ENCODE peak calls at places on chromosomes 3 and 15, in ten cellular contexts. S, Y, M, F, D, K, G, U, B and A are unnamed samples.

GRCh38 chr15:50017522-50017921 is 101.5 kb downstream of the ATP8B4 start:
- DNase-seq in S (no peak), Y (peak; percentile 2), M (peak; percentile 71), F (peak; percentile 35), D (no peak), K (peak; percentile 75), G (no peak), U (no peak), B (no peak), A (no peak)

GRCh38 chr3:38966956-38967795 is 84.6 kb downstream of the SCN11A start:
- DNase-seq in S (peak; percentile 81), Y (peak; percentile 74), M (no peak), F (no peak), D (no peak), K (peak; percentile 14), G (no peak), U (no peak), B (no peak), A (no peak)

GRCh38 chr15:34241376-34242350 is 16.8 kb downstream of the EMC4 start:
- DNase-seq in S (peak; percentile 78), Y (peak; percentile 78), M (peak; percentile 67), F (peak; percentile 64), D (no peak), K (peak; percentile 38), G (no peak), U (no peak), B (no peak), A (peak; percentile 54)

GRCh38 chr3:159536876-159537275 is 451.8 kb upstream of the IL12A start:
- DNase-seq in S (no peak), Y (no peak), M (no peak), F (no peak), D (peak; percentile 16), K (no peak), G (no peak), U (no peak), B (no peak), A (no peak)

GRCh38 chr15:79682851-79683288 is 213.9 kb downstream of the MTHFS start:
- DNase-seq in S (peak; percentile 63), Y (peak; percentile 55), M (peak; percentile 32), F (peak; percentile 54), D (no peak), K (peak; percentile 73), G (no peak), U (no peak), B (no peak), A (no peak)

GRCh38 chr3:118587037-118587741 is 447.5 kb downstream of the IGSF11 start:
- DNase-seq in S (peak; percentile 22), Y (peak; percentile 11), M (no peak), F (no peak), D (no peak), K (no peak), G (no peak), U (no peak), B (no peak), A (no peak)

GRCh38 chr3:194732617-194733016 is 46.9 kb downstream of the FAM43A start:
- DNase-seq in S (no peak), Y (no peak), M (no peak), F (no peak), D (no peak), K (no peak), G (no peak), U (no peak), B (no peak), A (peak; percentile 50)

GRCh38 chr15:29656636-29657475 is 165.4 kb downstream of the TJP1 start:
- DNase-seq in S (no peak), Y (no peak), M (peak; percentile 20), F (no peak), D (no peak), K (no peak), G (no peak), U (no peak), B (no peak), A (no peak)

GRCh38 chr15:40543082-40543481 is 21.8 kb downstream of the CCDC32 start:
- DNase-seq in S (no peak), Y (no peak), M (no peak), F (no peak), D (no peak), K (no peak), G (no peak), U (no peak), B (no peak), A (no peak)

GRCh38 chr15:40549894-40550293 is 14.9 kb downstream of the CCDC32 start:
- DNase-seq in S (no peak), Y (no peak), M (peak; percentile 10), F (no peak), D (no peak), K (no peak), G (no peak), U (peak; percentile 75), B (peak; percentile 78), A (no peak)

GRCh38 chr15:40543631-40544294 is 21.1 kb downstream of the CCDC32 start:
- DNase-seq in S (no peak), Y (no peak), M (no peak), F (no peak), D (no peak), K (no peak), G (no peak), U (no peak), B (no peak), A (peak; percentile 38)

GRCh38 chr15:40550381-40551037 is 14.3 kb downstream of the CCDC32 start:
- DNase-seq in S (no peak), Y (no peak), M (no peak), F (no peak), D (no peak), K (no peak), G (no peak), U (no peak), B (no peak), A (peak; percentile 38)

DNA sequence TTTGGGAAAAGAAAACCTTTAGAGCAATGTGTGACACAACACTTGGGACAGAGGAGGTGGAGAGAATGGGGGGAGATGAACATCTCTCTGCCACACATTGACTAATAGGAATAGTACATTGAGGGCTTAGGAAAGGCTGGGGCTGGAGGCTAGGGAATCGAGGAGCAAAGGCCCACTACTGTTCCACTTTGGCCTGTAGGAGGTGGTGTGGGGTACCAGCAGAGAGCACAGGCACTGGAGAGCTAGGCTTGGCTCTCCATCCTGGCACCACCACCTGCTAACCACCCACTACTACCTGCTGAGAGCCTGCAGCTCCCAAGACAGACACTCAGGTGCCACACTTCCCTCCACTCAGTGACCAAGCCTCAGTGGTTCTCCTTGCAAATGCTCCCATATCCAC is 19.4 kb downstream of the CCDC32 start:
- DNase-seq in S (no peak), Y (no peak), M (no peak), F (no peak), D (no peak), K (no peak), G (no peak), U (no peak), B (no peak), A (no peak)
- TF ChIP-seq CTCF in S (no peak), Y (no peak), M (no peak), F (no peak), D (no peak), K (no peak), G (no peak), U (no peak), B (no peak), A (no peak)

DNA sequence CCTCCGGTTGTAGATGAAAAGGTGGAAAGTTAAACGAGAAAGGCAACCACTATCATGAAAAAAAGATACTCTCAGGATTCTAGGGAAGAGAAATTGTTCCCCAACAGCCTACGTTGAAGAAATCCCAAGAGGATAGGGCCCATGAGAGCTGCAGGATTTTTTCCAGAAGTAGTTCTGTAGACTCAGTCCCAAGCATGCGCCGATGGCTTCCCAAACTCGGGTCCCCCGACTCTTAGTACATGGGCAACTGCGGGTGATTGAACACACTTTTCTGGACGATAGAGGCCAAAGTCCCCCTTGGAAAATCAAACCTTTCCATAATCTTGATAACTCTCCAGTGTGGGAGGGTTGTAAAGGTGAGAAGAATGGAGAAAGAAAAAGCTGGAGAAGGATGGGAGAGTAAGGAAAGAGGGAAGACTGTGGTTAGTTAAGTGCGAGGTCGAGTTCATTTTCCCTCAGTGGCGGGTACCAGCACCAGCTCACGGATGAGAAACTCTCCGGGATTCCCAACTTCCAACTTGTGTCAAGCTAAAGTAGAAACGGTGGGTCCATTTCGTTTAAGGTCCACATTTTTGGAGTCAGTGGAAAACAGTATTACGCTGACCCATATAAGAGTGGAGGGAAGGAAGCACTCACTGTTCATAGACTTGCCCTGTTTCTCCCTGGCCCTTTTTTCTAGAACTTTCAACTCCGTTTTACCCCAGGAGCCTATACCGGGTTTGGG is 14.6 kb downstream of the ZIC1 start:
- DNase-seq in S (no peak), Y (no peak), M (no peak), F (no peak), D (no peak), K (no peak), G (no peak), U (no peak), B (no peak), A (no peak)
- H3K4me3 ChIP-seq in S (no peak overlapping the region), Y (no peak overlapping the region), M (no peak overlapping the region), F (no peak overlapping the region), D (no peak overlapping the region), K (no peak overlapping the region), G (no peak overlapping the region), U (no peak overlapping the region), B (no peak overlapping the region), A (no peak overlapping the region)

DNA sequence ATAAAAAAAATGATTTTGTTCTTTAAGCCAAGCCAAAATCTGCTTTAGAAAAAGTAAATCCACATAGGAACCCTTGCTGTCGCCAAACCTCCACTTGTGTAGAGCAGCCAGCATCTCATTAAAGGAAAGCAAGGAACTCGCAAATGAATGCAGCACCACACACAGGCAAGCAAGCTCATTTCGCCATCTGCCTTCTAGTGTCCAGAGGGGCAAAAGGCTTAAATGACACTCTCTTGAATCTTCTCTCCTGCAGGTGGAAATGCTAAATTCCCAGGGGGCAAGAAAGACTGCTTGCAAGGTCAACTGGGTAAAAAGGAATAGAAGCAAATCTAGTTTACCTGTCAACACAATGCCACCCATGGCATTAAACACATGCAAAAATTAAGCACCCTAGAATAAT is 2.4 kb downstream of the MB21D2 start:
- DNase-seq in S (peak; percentile 29), Y (peak; percentile 21), M (peak; percentile 70), F (peak; percentile 59), D (no peak), K (peak; percentile 68), G (no peak), U (no peak), B (no peak), A (peak; percentile 25)
- TF ChIP-seq CTCF in S (no peak), Y (no peak), M (peak; percentile 26), F (peak; percentile 36), D (peak; percentile 55), K (peak; percentile 51), G (peak; percentile 49), U (no peak), B (no peak), A (no peak)

DNA sequence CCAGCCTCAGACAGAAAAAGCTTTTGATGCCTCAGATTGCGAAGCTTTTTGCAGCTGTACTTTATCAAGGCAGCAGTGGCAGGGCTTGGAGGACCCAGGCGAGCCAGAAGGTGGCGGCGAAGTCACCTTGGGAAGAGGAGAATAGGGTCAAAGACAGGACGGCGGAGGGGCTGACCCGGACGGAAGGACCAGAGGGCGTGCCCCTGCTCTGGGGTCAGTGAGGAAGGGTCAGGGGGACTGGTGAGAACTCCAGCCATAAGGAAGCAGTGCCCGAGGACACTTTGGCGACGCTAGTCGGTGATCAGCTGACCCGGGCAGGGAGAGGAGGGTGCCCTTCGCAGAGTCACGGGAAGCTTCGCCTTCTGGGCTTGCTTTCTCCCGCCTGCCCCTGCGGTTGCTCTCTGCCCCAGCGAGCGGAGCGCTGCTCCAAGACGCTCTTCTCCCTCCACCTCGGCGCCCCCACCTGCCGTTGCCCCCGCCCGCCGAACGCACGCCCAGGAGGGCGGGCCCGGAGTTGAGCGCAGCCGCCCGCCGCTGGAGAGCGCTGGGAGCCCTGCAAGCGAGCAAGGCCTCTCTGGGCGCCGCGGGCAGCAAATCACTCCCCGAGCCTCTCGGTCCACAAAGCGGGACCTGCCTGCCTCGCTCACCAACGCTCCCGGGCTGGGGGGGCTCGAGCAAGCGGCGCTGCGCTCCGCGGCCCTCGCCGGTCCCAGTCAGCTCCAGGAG is 1.4 kb downstream of the CADPS start:
- DNase-seq in S (no peak), Y (peak; percentile 6), M (no peak), F (peak; percentile 26), D (no peak), K (peak; percentile 13), G (no peak), U (no peak), B (no peak), A (peak; percentile 3)
- H3K4me3 ChIP-seq in S (peak overlapping the region; percentile 3), Y (no peak overlapping the region), M (no peak overlapping the region), F (peak overlapping the region; percentile 51), D (peak overlapping the region; percentile 36), K (peak overlapping the region; percentile 55), G (no peak overlapping the region), U (peak overlapping the region; percentile 57), B (peak overlapping the region; percentile 55), A (no peak overlapping the region)